ENCODE peak calls at places on chromosomes 1 and 21, in eight cellular contexts. One of them, this sample, is unnamed.

GRCh38 chr21:34526236-34526617 is 14.2 kb upstream of the KCNE1 start:
- DNase-seq in colonic mucosa: no peak
- DNase-seq in activated naive CD8-positive, alpha-beta T cell treated with anti-CD3 and anti-CD28 coated beads, Interleukin-2, amount 50 U/mL, for 24 hours: no peak
- DNase-seq in stimulated activated CD8-positive, alpha-beta memory T cell treated with anti-CD3 and anti-CD28 coated beads, Interleukin-15, amount 100 ng/mL, for 24 hours: no peak
- DNase-seq in mucosa of descending colon: no peak
- DNase-seq in SK-N-DZ: no peak
- DNase-seq in lung: no peak
- DNase-seq in Caki2: no peak
- DNase-seq in this sample: no peak

GRCh38 chr1:3247521-3248031 is 178.6 kb downstream of the PRDM16 start:
- DNase-seq in mucosa of descending colon: no peak
- DNase-seq in SK-N-DZ: no peak
- DNase-seq in activated naive CD8-positive, alpha-beta T cell treated with anti-CD3 and anti-CD28 coated beads, Interleukin-2, amount 50 U/mL, for 24 hours: no peak
- DNase-seq in lung: no peak
- DNase-seq in stimulated activated CD8-positive, alpha-beta memory T cell treated with anti-CD3 and anti-CD28 coated beads, Interleukin-15, amount 100 ng/mL, for 24 hours: no peak
- DNase-seq in colonic mucosa: no peak
- DNase-seq in Caki2: no peak
- DNase-seq in this sample: no peak

GRCh38 chr1:167467126-167467725 is 51.1 kb downstream of the CD247 start:
- DNase-seq in SK-N-DZ: no peak
- DNase-seq in activated naive CD8-positive, alpha-beta T cell treated with anti-CD3 and anti-CD28 coated beads, Interleukin-2, amount 50 U/mL, for 24 hours: no peak
- DNase-seq in stimulated activated CD8-positive, alpha-beta memory T cell treated with anti-CD3 and anti-CD28 coated beads, Interleukin-15, amount 100 ng/mL, for 24 hours: no peak
- DNase-seq in mucosa of descending colon: no peak
- DNase-seq in colonic mucosa: no peak
- DNase-seq in lung: no peak
- DNase-seq in Caki2: no peak
- DNase-seq in this sample: no peak

GRCh38 chr1:8169364-8170058 is 143.4 kb upstream of the ERRFI1 start:
- DNase-seq in colonic mucosa: peak
- DNase-seq in stimulated activated CD8-positive, alpha-beta memory T cell treated with anti-CD3 and anti-CD28 coated beads, Interleukin-15, amount 100 ng/mL, for 24 hours: no peak
- DNase-seq in Caki2: peak
- DNase-seq in activated naive CD8-positive, alpha-beta T cell treated with anti-CD3 and anti-CD28 coated beads, Interleukin-2, amount 50 U/mL, for 24 hours: peak
- DNase-seq in SK-N-DZ: peak
- DNase-seq in lung: peak
- DNase-seq in mucosa of descending colon: peak
- DNase-seq in this sample: peak

GRCh38 chr1:67830226-67830625 is 3.0 kb downstream of the GNG12 start:
- DNase-seq in lung: no peak
- DNase-seq in colonic mucosa: no peak
- DNase-seq in mucosa of descending colon: no peak
- DNase-seq in stimulated activated CD8-positive, alpha-beta memory T cell treated with anti-CD3 and anti-CD28 coated beads, Interleukin-15, amount 100 ng/mL, for 24 hours: no peak
- DNase-seq in SK-N-DZ: no peak
- DNase-seq in Caki2: no peak
- DNase-seq in activated naive CD8-positive, alpha-beta T cell treated with anti-CD3 and anti-CD28 coated beads, Interleukin-2, amount 50 U/mL, for 24 hours: no peak
- DNase-seq in this sample: no peak

GRCh38 chr1:173414136-173414535 is 63.0 kb upstream of the PRDX6 start:
- DNase-seq in stimulated activated CD8-positive, alpha-beta memory T cell treated with anti-CD3 and anti-CD28 coated beads, Interleukin-15, amount 100 ng/mL, for 24 hours: no peak
- DNase-seq in lung: no peak
- DNase-seq in SK-N-DZ: no peak
- DNase-seq in activated naive CD8-positive, alpha-beta T cell treated with anti-CD3 and anti-CD28 coated beads, Interleukin-2, amount 50 U/mL, for 24 hours: no peak
- DNase-seq in colonic mucosa: no peak
- DNase-seq in mucosa of descending colon: no peak
- DNase-seq in Caki2: no peak
- DNase-seq in this sample: no peak

GRCh38 chr1:63893976-63894375 is 120.2 kb downstream of the ROR1 start:
- DNase-seq in stimulated activated CD8-positive, alpha-beta memory T cell treated with anti-CD3 and anti-CD28 coated beads, Interleukin-15, amount 100 ng/mL, for 24 hours: no peak
- DNase-seq in Caki2: peak
- DNase-seq in lung: no peak
- DNase-seq in mucosa of descending colon: no peak
- DNase-seq in activated naive CD8-positive, alpha-beta T cell treated with anti-CD3 and anti-CD28 coated beads, Interleukin-2, amount 50 U/mL, for 24 hours: no peak
- DNase-seq in colonic mucosa: no peak
- DNase-seq in SK-N-DZ: no peak
- DNase-seq in this sample: no peak

GRCh38 chr1:12600335-12600734 is 17.7 kb downstream of the DHRS3 start:
- DNase-seq in colonic mucosa: peak
- DNase-seq in mucosa of descending colon: no peak
- DNase-seq in lung: peak
- DNase-seq in Caki2: no peak
- DNase-seq in activated naive CD8-positive, alpha-beta T cell treated with anti-CD3 and anti-CD28 coated beads, Interleukin-2, amount 50 U/mL, for 24 hours: no peak
- DNase-seq in stimulated activated CD8-positive, alpha-beta memory T cell treated with anti-CD3 and anti-CD28 coated beads, Interleukin-15, amount 100 ng/mL, for 24 hours: no peak
- DNase-seq in SK-N-DZ: no peak
- DNase-seq in this sample: peak

GRCh38 chr1:204578867-204579664 is 62.9 kb downstream of the MDM4 start:
- DNase-seq in lung: no peak
- DNase-seq in Caki2: no peak
- DNase-seq in colonic mucosa: peak
- DNase-seq in activated naive CD8-positive, alpha-beta T cell treated with anti-CD3 and anti-CD28 coated beads, Interleukin-2, amount 50 U/mL, for 24 hours: peak
- DNase-seq in SK-N-DZ: no peak
- DNase-seq in mucosa of descending colon: peak
- DNase-seq in stimulated activated CD8-positive, alpha-beta memory T cell treated with anti-CD3 and anti-CD28 coated beads, Interleukin-15, amount 100 ng/mL, for 24 hours: no peak
- DNase-seq in this sample: peak

GRCh38 chr1:16967095-16967567 is 13.3 kb downstream of the MFAP2 start:
- DNase-seq in colonic mucosa: no peak
- DNase-seq in SK-N-DZ: no peak
- DNase-seq in Caki2: no peak
- DNase-seq in activated naive CD8-positive, alpha-beta T cell treated with anti-CD3 and anti-CD28 coated beads, Interleukin-2, amount 50 U/mL, for 24 hours: no peak
- DNase-seq in mucosa of descending colon: no peak
- DNase-seq in lung: no peak
- DNase-seq in stimulated activated CD8-positive, alpha-beta memory T cell treated with anti-CD3 and anti-CD28 coated beads, Interleukin-15, amount 100 ng/mL, for 24 hours: no peak
- DNase-seq in this sample: no peak

GRCh38 chr1:224182057-224182865 is 779 bp upstream of the DEGS1 start:
- DNase-seq in mucosa of descending colon: peak
- DNase-seq in colonic mucosa: peak
- DNase-seq in lung: no peak
- DNase-seq in SK-N-DZ: no peak
- DNase-seq in Caki2: no peak
- DNase-seq in stimulated activated CD8-positive, alpha-beta memory T cell treated with anti-CD3 and anti-CD28 coated beads, Interleukin-15, amount 100 ng/mL, for 24 hours: no peak
- DNase-seq in activated naive CD8-positive, alpha-beta T cell treated with anti-CD3 and anti-CD28 coated beads, Interleukin-2, amount 50 U/mL, for 24 hours: peak
- DNase-seq in this sample: peak

GRCh38 chr1:24349891-24350290 is 30.7 kb downstream of the GRHL3 start:
- DNase-seq in Caki2: no peak
- DNase-seq in stimulated activated CD8-positive, alpha-beta memory T cell treated with anti-CD3 and anti-CD28 coated beads, Interleukin-15, amount 100 ng/mL, for 24 hours: no peak
- DNase-seq in mucosa of descending colon: no peak
- DNase-seq in SK-N-DZ: no peak
- DNase-seq in lung: no peak
- DNase-seq in activated naive CD8-positive, alpha-beta T cell treated with anti-CD3 and anti-CD28 coated beads, Interleukin-2, amount 50 U/mL, for 24 hours: no peak
- DNase-seq in colonic mucosa: no peak
- DNase-seq in this sample: no peak

GRCh38 chr1:40313329-40313957 is 3.6 kb downstream of the COL9A2 start:
- DNase-seq in stimulated activated CD8-positive, alpha-beta memory T cell treated with anti-CD3 and anti-CD28 coated beads, Interleukin-15, amount 100 ng/mL, for 24 hours: no peak
- DNase-seq in colonic mucosa: no peak
- DNase-seq in SK-N-DZ: no peak
- DNase-seq in Caki2: no peak
- DNase-seq in mucosa of descending colon: no peak
- DNase-seq in lung: no peak
- DNase-seq in activated naive CD8-positive, alpha-beta T cell treated with anti-CD3 and anti-CD28 coated beads, Interleukin-2, amount 50 U/mL, for 24 hours: peak
- DNase-seq in this sample: no peak

GRCh38 chr1:6488602-6489382 is 2.7 kb downstream of the PLEKHG5 start:
- DNase-seq in activated naive CD8-positive, alpha-beta T cell treated with anti-CD3 and anti-CD28 coated beads, Interleukin-2, amount 50 U/mL, for 24 hours: no peak
- DNase-seq in stimulated activated CD8-positive, alpha-beta memory T cell treated with anti-CD3 and anti-CD28 coated beads, Interleukin-15, amount 100 ng/mL, for 24 hours: no peak
- DNase-seq in lung: no peak
- DNase-seq in colonic mucosa: peak
- DNase-seq in Caki2: peak
- DNase-seq in mucosa of descending colon: peak
- DNase-seq in SK-N-DZ: no peak
- DNase-seq in this sample: peak

GRCh38 chr1:219347843-219348475 is 174.3 kb downstream of the LYPLAL1 start:
- DNase-seq in colonic mucosa: peak
- DNase-seq in activated naive CD8-positive, alpha-beta T cell treated with anti-CD3 and anti-CD28 coated beads, Interleukin-2, amount 50 U/mL, for 24 hours: no peak
- DNase-seq in lung: peak
- DNase-seq in mucosa of descending colon: peak
- DNase-seq in SK-N-DZ: no peak
- DNase-seq in stimulated activated CD8-positive, alpha-beta memory T cell treated with anti-CD3 and anti-CD28 coated beads, Interleukin-15, amount 100 ng/mL, for 24 hours: no peak
- DNase-seq in Caki2: no peak
- DNase-seq in this sample: peak

GRCh38 chr1:160575112-160575664 is 4.1 kb downstream of the CD84 start:
- DNase-seq in Caki2: no peak
- DNase-seq in stimulated activated CD8-positive, alpha-beta memory T cell treated with anti-CD3 and anti-CD28 coated beads, Interleukin-15, amount 100 ng/mL, for 24 hours: no peak
- DNase-seq in lung: no peak
- DNase-seq in SK-N-DZ: no peak
- DNase-seq in mucosa of descending colon: no peak
- DNase-seq in activated naive CD8-positive, alpha-beta T cell treated with anti-CD3 and anti-CD28 coated beads, Interleukin-2, amount 50 U/mL, for 24 hours: no peak
- DNase-seq in colonic mucosa: no peak
- DNase-seq in this sample: no peak

GRCh38 chr1:198656500-198656932 is 17.7 kb downstream of the PTPRC start:
- DNase-seq in colonic mucosa: peak
- DNase-seq in stimulated activated CD8-positive, alpha-beta memory T cell treated with anti-CD3 and anti-CD28 coated beads, Interleukin-15, amount 100 ng/mL, for 24 hours: peak
- DNase-seq in mucosa of descending colon: peak
- DNase-seq in Caki2: no peak
- DNase-seq in lung: no peak
- DNase-seq in activated naive CD8-positive, alpha-beta T cell treated with anti-CD3 and anti-CD28 coated beads, Interleukin-2, amount 50 U/mL, for 24 hours: peak
- DNase-seq in SK-N-DZ: peak
- DNase-seq in this sample: peak

GRCh38 chr1:224219612-224220011 is 36.6 kb downstream of the DEGS1 start:
- DNase-seq in mucosa of descending colon: no peak
- DNase-seq in lung: no peak
- DNase-seq in stimulated activated CD8-positive, alpha-beta memory T cell treated with anti-CD3 and anti-CD28 coated beads, Interleukin-15, amount 100 ng/mL, for 24 hours: no peak
- DNase-seq in SK-N-DZ: no peak
- DNase-seq in colonic mucosa: no peak
- DNase-seq in activated naive CD8-positive, alpha-beta T cell treated with anti-CD3 and anti-CD28 coated beads, Interleukin-2, amount 50 U/mL, for 24 hours: no peak
- DNase-seq in Caki2: peak
- DNase-seq in this sample: peak

GRCh38 chr1:32307313-32307712 is 15.4 kb downstream of the HDAC1 start:
- DNase-seq in SK-N-DZ: no peak
- DNase-seq in stimulated activated CD8-positive, alpha-beta memory T cell treated with anti-CD3 and anti-CD28 coated beads, Interleukin-15, amount 100 ng/mL, for 24 hours: no peak
- DNase-seq in Caki2: no peak
- DNase-seq in activated naive CD8-positive, alpha-beta T cell treated with anti-CD3 and anti-CD28 coated beads, Interleukin-2, amount 50 U/mL, for 24 hours: no peak
- DNase-seq in mucosa of descending colon: no peak
- DNase-seq in colonic mucosa: no peak
- DNase-seq in lung: no peak
- DNase-seq in this sample: no peak

GRCh38 chr1:227372662-227373061 is 54.4 kb upstream of the CDC42BPA start:
- DNase-seq in Caki2: no peak
- DNase-seq in SK-N-DZ: no peak
- DNase-seq in lung: peak
- DNase-seq in stimulated activated CD8-positive, alpha-beta memory T cell treated with anti-CD3 and anti-CD28 coated beads, Interleukin-15, amount 100 ng/mL, for 24 hours: no peak
- DNase-seq in activated naive CD8-positive, alpha-beta T cell treated with anti-CD3 and anti-CD28 coated beads, Interleukin-2, amount 50 U/mL, for 24 hours: no peak
- DNase-seq in mucosa of descending colon: peak
- DNase-seq in colonic mucosa: no peak
- DNase-seq in this sample: peak

GRCh38 chr1:202433155-202434043 is 84.9 kb downstream of the PPP1R12B start:
- DNase-seq in colonic mucosa: no peak
- DNase-seq in stimulated activated CD8-positive, alpha-beta memory T cell treated with anti-CD3 and anti-CD28 coated beads, Interleukin-15, amount 100 ng/mL, for 24 hours: no peak
- DNase-seq in lung: no peak
- DNase-seq in mucosa of descending colon: no peak
- DNase-seq in Caki2: no peak
- DNase-seq in activated naive CD8-positive, alpha-beta T cell treated with anti-CD3 and anti-CD28 coated beads, Interleukin-2, amount 50 U/mL, for 24 hours: no peak
- DNase-seq in SK-N-DZ: no peak
- DNase-seq in this sample: no peak

GRCh38 chr21:45750924-45751323 is 107.4 kb downstream of the PCBP3 start:
- DNase-seq in Caki2: no peak
- DNase-seq in lung: no peak
- DNase-seq in stimulated activated CD8-positive, alpha-beta memory T cell treated with anti-CD3 and anti-CD28 coated beads, Interleukin-15, amount 100 ng/mL, for 24 hours: no peak
- DNase-seq in mucosa of descending colon: no peak
- DNase-seq in SK-N-DZ: no peak
- DNase-seq in colonic mucosa: no peak
- DNase-seq in activated naive CD8-positive, alpha-beta T cell treated with anti-CD3 and anti-CD28 coated beads, Interleukin-2, amount 50 U/mL, for 24 hours: no peak
- DNase-seq in this sample: no peak

GRCh38 chr1:56686171-56686570 is 41.1 kb downstream of the PRKAA2 start:
- DNase-seq in Caki2: peak
- DNase-seq in SK-N-DZ: no peak
- DNase-seq in mucosa of descending colon: no peak
- DNase-seq in lung: no peak
- DNase-seq in colonic mucosa: no peak
- DNase-seq in stimulated activated CD8-positive, alpha-beta memory T cell treated with anti-CD3 and anti-CD28 coated beads, Interleukin-15, amount 100 ng/mL, for 24 hours: no peak
- DNase-seq in activated naive CD8-positive, alpha-beta T cell treated with anti-CD3 and anti-CD28 coated beads, Interleukin-2, amount 50 U/mL, for 24 hours: no peak
- DNase-seq in this sample: no peak

GRCh38 chr1:4690951-4691675 is 36.7 kb downstream of the AJAP1 start:
- DNase-seq in colonic mucosa: no peak
- DNase-seq in SK-N-DZ: no peak
- DNase-seq in mucosa of descending colon: no peak
- DNase-seq in activated naive CD8-positive, alpha-beta T cell treated with anti-CD3 and anti-CD28 coated beads, Interleukin-2, amount 50 U/mL, for 24 hours: no peak
- DNase-seq in stimulated activated CD8-positive, alpha-beta memory T cell treated with anti-CD3 and anti-CD28 coated beads, Interleukin-15, amount 100 ng/mL, for 24 hours: no peak
- DNase-seq in lung: no peak
- DNase-seq in Caki2: no peak
- DNase-seq in this sample: no peak

GRCh38 chr1:25245809-25246599 is 1.2 kb downstream of the RSRP1 start:
- DNase-seq in activated naive CD8-positive, alpha-beta T cell treated with anti-CD3 and anti-CD28 coated beads, Interleukin-2, amount 50 U/mL, for 24 hours: no peak
- DNase-seq in Caki2: no peak
- DNase-seq in lung: no peak
- DNase-seq in stimulated activated CD8-positive, alpha-beta memory T cell treated with anti-CD3 and anti-CD28 coated beads, Interleukin-15, amount 100 ng/mL, for 24 hours: no peak
- DNase-seq in mucosa of descending colon: peak
- DNase-seq in colonic mucosa: peak
- DNase-seq in SK-N-DZ: no peak
- DNase-seq in this sample: no peak

This sample was measured in stomach.